ENCODE peak calls at places on chromosomes 4 and X, in six cellular contexts. E is T-helper 2 cell; S is EH; N is mucosa of descending colon; F is smooth muscle cell of the brain vasculature; O is CD4-positive, alpha-beta T cell. Q is an unnamed sample.

GRCh38 chr4:115668396-115668795 is 555.0 kb upstream of the NDST4 start:
- DNase-seq in E (no peak), S (no peak), N (no peak), F (no peak), O (no peak), Q (no peak)

GRCh38 chr4:187606581-187606980 is 389.0 kb upstream of the ZFP42 start:
- DNase-seq in E (no peak), S (peak; percentile 72), N (no peak), F (no peak), O (no peak), Q (peak; percentile 64)

GRCh38 chrX:6149231-6149870 is 79.3 kb downstream of the NLGN4X start:
- DNase-seq in E (no peak), S (no peak), N (no peak), F (no peak), O (no peak), Q (no peak)

GRCh38 chr4:154014401-154015105 is 225.7 kb upstream of the SFRP2 start:
- DNase-seq in E (no peak), S (no peak), N (no peak), F (no peak), O (no peak), Q (no peak)

GRCh38 chr4:144750348-144750747 is 104.4 kb downstream of the HHIP start:
- DNase-seq in E (no peak), S (no peak), N (no peak), F (no peak), O (no peak), Q (no peak)

GRCh38 chr4:14415146-14415545 is 587.1 kb upstream of the CPEB2 start:
- DNase-seq in E (no peak), S (peak; percentile 40), N (no peak), F (peak; percentile 33), O (no peak), Q (no peak)

GRCh38 chr4:54209617-54210016 is 19.5 kb upstream of the PDGFRA start:
- DNase-seq in E (no peak), S (no peak), N (no peak), F (no peak), O (no peak), Q (no peak)

GRCh38 chr4:7394681-7395451 is 39.9 kb downstream of the PSAPL1 start:
- DNase-seq in E (no peak), S (no peak), N (no peak), F (no peak), O (no peak), Q (no peak)

GRCh38 chr4:100949350-100949935 is 397.9 kb downstream of the PPP3CA start:
- DNase-seq in E (no peak), S (peak; percentile 49), N (no peak), F (no peak), O (no peak), Q (no peak)

Q was measured in Karpas-422.